ENCODE peak calls at places on chromosomes 4 and X, in seven cellular contexts. W, D, M, T, G, R and X are unnamed samples.

GRCh38 chr4:81021995-81022394 is 8.5 kb upstream of the BMP3 start:
- DNase-seq in W (no peak), D (no peak), M (no peak), T (no peak), G (no peak), R (no peak), X (no peak)

GRCh38 chr4:120749445-120750151 is 172.9 kb downstream of the PRDM5 start:
- DNase-seq in W (no peak), D (peak; percentile 18), M (no peak), T (no peak), G (no peak), R (no peak), X (peak; percentile 9)

GRCh38 chr4:139584784-139585183 is 28.8 kb upstream of the SETD7 start:
- DNase-seq in W (no peak), D (no peak), M (no peak), T (no peak), G (no peak), R (no peak), X (no peak)

GRCh38 chrX:39445336-39445735 is 644.1 kb downstream of the MID1IP1 start:
- DNase-seq in W (no peak), D (no peak), M (no peak), T (peak; percentile 54), G (no peak), R (no peak), X (peak; percentile 1)

GRCh38 chr4:113610542-113610941 is 151.0 kb downstream of the CAMK2D start:
- DNase-seq in W (no peak), D (no peak), M (no peak), T (no peak), G (no peak), R (no peak), X (no peak)

GRCh38 chr4:142595222-142595871 is 250.8 kb downstream of the INPP4B start:
- DNase-seq in W (no peak), D (no peak), M (no peak), T (no peak), G (no peak), R (no peak), X (no peak)

GRCh38 chr4:83389037-83389755 is 54.5 kb upstream of the HPSE start:
- DNase-seq in W (no peak), D (no peak), M (no peak), T (no peak), G (no peak), R (no peak), X (no peak)

GRCh38 chr4:680931-681645 is 6.7 kb downstream of the MYL5 start:
- DNase-seq in W (no peak), D (peak; percentile 89), M (no peak), T (no peak), G (no peak), R (no peak), X (no peak)

GRCh38 chrX:136146614-136147319 is 566 bp upstream of the FHL1 start:
- DNase-seq in W (no peak), D (peak; percentile 33), M (no peak), T (no peak), G (no peak), R (peak; percentile 14), X (no peak)